ENCODE peak calls at places on chromosomes 3 and 15, in five cellular contexts. E is heart left ventricle; H is lung; Y is CD8-positive, alpha-beta T cell; X is IMR-90. T is an unnamed sample. For H3K4me1, the result is how much of the 10 kb centered on the place peaks cover.

GRCh38 chr3:48178072-48178471 is 10.1 kb downstream of the CDC25A start:
- DNase-seq in Y (no peak), X (no peak), E (no peak), H (no peak), T (no peak)

GRCh38 chr3:58463181-58463941 is 28.5 kb upstream of the KCTD6 start:
- DNase-seq in E (peak), H (peak), X (peak), Y (peak), T (peak)

GRCh38 chr3:43190682-43191081 is 84.8 kb upstream of the POMGNT2 start:
- DNase-seq in X (peak), Y (no peak), E (no peak), H (no peak), T (no peak)

GRCh38 chr3:192906940-192907339 is 10.7 kb downstream of the MB21D2 start:
- DNase-seq in X (no peak), E (no peak), H (no peak), Y (no peak), T (no peak)

GRCh38 chr3:37890522-37890921 is 28.8 kb downstream of the CTDSPL start:
- DNase-seq in X (no peak), Y (no peak), E (no peak), H (no peak), T (no peak)

GRCh38 chr3:13053915-13054704 is 19.1 kb downstream of the IQSEC1 start:
- DNase-seq in E (no peak), H (no peak), X (no peak), Y (no peak), T (no peak)

GRCh38 chr15:52738311-52738710 is 51.8 kb downstream of the ONECUT1 start:
- DNase-seq in H (no peak), X (no peak), Y (no peak), E (no peak), T (no peak)

GRCh38 chr3:24037971-24038370 is 92.9 kb downstream of the NR1D2 start:
- DNase-seq in E (no peak), X (no peak), H (no peak), Y (no peak), T (no peak)

GRCh38 chr3:69368129-69368741 is 17.7 kb downstream of the FRMD4B start:
- DNase-seq in Y (peak), H (peak), E (no peak), X (no peak), T (no peak)

GRCh38 chr3:195154793-195155535 is 116.0 kb downstream of the XXYLT1 start:
- DNase-seq in E (peak), X (peak), Y (no peak), H (peak), T (peak)

GRCh38 chr15:22951381-22952280 is 28.5 kb downstream of the CYFIP1 start:
- DNase-seq in Y (no peak), E (peak), H (no peak), X (no peak), T (peak)

GRCh38 chr3:12308517-12308916 is 19.6 kb downstream of the PPARG start:
- DNase-seq in Y (no peak), E (no peak), H (no peak), X (peak), T (no peak)

GRCh38 chr3:53092942-53093341 is 37.3 kb downstream of the RFT1 start:
- DNase-seq in H (no peak), X (no peak), Y (no peak), E (no peak), T (no peak)

GRCh38 chr3:4514321-4514720 is 21.2 kb downstream of the ITPR1 start:
- DNase-seq in Y (no peak), H (no peak), E (no peak), X (no peak), T (no peak)

GRCh38 chr15:60933914-60934885 is 294.9 kb downstream of the RORA start:
- DNase-seq in Y (no peak), X (peak), H (no peak), E (no peak), T (no peak)

GRCh38 chr3:61221759-61222362 is 29.4 kb downstream of the FHIT start:
- DNase-seq in E (peak), X (no peak), Y (no peak), H (no peak), T (no peak)

GRCh38 chr3:65796676-65797075 is 242.0 kb downstream of the MAGI1 start:
- DNase-seq in H (no peak), Y (no peak), X (no peak), E (no peak), T (no peak)

GRCh38 chr3:124351430-124352142 is 359.7 kb upstream of the ROPN1 start:
- DNase-seq in Y (no peak), H (peak), X (peak), E (peak), T (no peak)

GRCh38 chr3:58635371-58636285 is 30.9 kb downstream of the FAM3D start:
- DNase-seq in Y (no peak), X (no peak), E (no peak), H (no peak), T (no peak)

GRCh38 chr3:11522398-11522715 is 121.4 kb downstream of the VGLL4 start:
- DNase-seq in E (peak), X (peak), Y (no peak), H (no peak), T (no peak)

GRCh38 chr3:45914362-45915077 is 28.2 kb downstream of the CCR9 start:
- DNase-seq in Y (no peak), X (no peak), E (no peak), H (no peak), T (no peak)

GRCh38 chr15:52527898-52528464 is 699 bp downstream of the MYO5A start:
- DNase-seq in X (peak), E (peak), Y (peak), H (no peak), T (no peak)

GRCh38 chr3:40714771-40715170 is 190.0 kb downstream of the ZNF621 start:
- DNase-seq in X (no peak), H (no peak), E (no peak), Y (no peak), T (no peak)

GRCh38 chr15:67641453-67641852 is 99.0 kb downstream of the MAP2K5 start:
- DNase-seq in E (no peak), Y (no peak), X (no peak), H (no peak), T (no peak)

GRCh38 chr15:57015897-57016296 is 97.5 kb downstream of the TCF12 start:
- DNase-seq in X (peak), H (no peak), E (no peak), Y (no peak), T (no peak)

GRCh38 chr15:57015360-57015759 is 96.9 kb downstream of the TCF12 start:
- DNase-seq in E (no peak), Y (no peak), H (no peak), X (no peak), T (no peak)

GRCh38 chr15:57017024-57017423 is 98.6 kb downstream of the TCF12 start:
- DNase-seq in H (no peak), X (peak), E (no peak), Y (no peak), T (no peak)

GRCh38 chr15:57019496-57020160 is 101.2 kb downstream of the TCF12 start:
- DNase-seq in X (no peak), H (no peak), Y (no peak), E (no peak), T (no peak)

DNA sequence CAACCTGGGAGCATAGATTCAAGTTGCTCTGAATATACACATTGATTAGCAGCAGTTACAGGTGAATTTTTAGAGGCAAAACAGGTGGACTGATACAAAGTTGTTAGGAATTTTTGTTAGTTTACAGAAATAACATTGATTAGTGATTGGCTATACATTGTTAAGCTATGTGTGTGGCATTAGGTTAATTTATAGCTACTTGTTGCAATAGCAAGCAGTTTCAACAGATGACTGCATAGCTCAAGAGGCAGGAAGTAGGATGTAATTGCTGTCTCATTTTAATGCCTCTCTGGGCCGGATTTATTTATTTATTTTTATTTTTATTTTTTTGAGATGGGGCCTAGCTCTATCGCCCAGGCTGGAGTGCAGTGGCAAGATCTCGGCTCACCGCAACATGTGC is 99.7 kb downstream of the TCF12 start:
- DNase-seq in Y (no peak), X (no peak), H (no peak), E (no peak), T (no peak)
- H3K4me1 ChIP-seq in Y (under half), X (under half), H (under half), E (under half), T (under half)

GRCh38 chr3:27728195-27729087 is 6.3 kb upstream of the EOMES start:
- DNase-seq in E (no peak), X (no peak), H (no peak), Y (no peak), T (no peak)
- TF ChIP-seq CTCF in E (no peak), X (peak), H (no peak), Y (no peak), T (no peak)

GRCh38 chr3:127734754-127735473 is 62.2 kb downstream of the ABTB1 start:
- DNase-seq in Y (no peak), E (peak), X (peak), H (no peak), T (no peak)

GRCh38 chr3:127733781-127734180 is 61.0 kb downstream of the ABTB1 start:
- DNase-seq in Y (no peak), H (no peak), X (no peak), E (no peak), T (peak)

GRCh38 chr3:127732879-127733350 is 60.2 kb downstream of the ABTB1 start:
- DNase-seq in H (no peak), E (no peak), X (no peak), Y (no peak), T (peak)

GRCh38 chr3:127735767-127736693 is 63.3 kb downstream of the ABTB1 start:
- DNase-seq in E (no peak), Y (no peak), H (no peak), X (peak), T (peak)

GRCh38 chr3:127734181-127734720 is 61.5 kb downstream of the ABTB1 start:
- DNase-seq in E (no peak), Y (no peak), H (no peak), X (no peak), T (peak)
- H3K4me1 ChIP-seq in E (under half), Y (under half), H (under half), X (under half), T (under half)

DNA sequence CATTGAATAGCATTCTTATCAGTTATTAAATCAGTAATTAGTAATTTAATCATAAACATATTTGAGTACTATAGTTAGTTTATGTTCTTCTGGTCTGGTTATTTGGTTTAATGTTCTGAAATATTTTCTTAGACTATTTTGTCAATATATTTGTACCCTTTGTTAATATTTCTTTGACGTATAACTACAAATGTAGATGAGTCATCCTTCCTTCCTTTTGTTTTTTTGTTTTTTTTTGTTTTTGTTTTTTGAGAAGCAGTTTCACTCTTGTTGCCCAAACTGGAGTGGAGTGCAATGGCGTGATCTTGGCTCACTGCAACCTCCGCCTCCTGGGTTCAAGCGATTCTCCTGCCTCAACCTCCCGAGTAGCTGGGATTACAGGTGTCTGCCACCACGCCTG is 17.4 kb upstream of the EIF3J start:
- DNase-seq in X (no peak), Y (no peak), E (no peak), H (no peak), T (no peak)
- TF ChIP-seq CTCF in X (no peak), Y (no peak), E (no peak), H (no peak), T (no peak)

GRCh38 chr15:92922405-92923002 is 22.4 kb downstream of the CHD2 start:
- DNase-seq in H (no peak), X (no peak), Y (no peak), E (no peak), T (no peak)
- H3K4me1 ChIP-seq in H (under half), X (under half), Y (under half), E (under half), T (under half)